ENCODE peak calls at places on chromosomes 3 and 15, in six cellular contexts. K is pancreas, C is endodermal cell, B is tibial nerve, T is ovary, E is brain microvascular endothelial cell. L is an unnamed sample.

GRCh38 chr3:39810647-39811161 is 1.3 kb downstream of the MYRIP start:
- DNase-seq in K (no peak), C (peak), B (no peak), T (no peak), E (no peak), L (no peak)

GRCh38 chr15:87792250-87793030 is 464.1 kb downstream of the NTRK3 start:
- DNase-seq in K (no peak), C (no peak), B (no peak), T (no peak), E (no peak), L (no peak)

GRCh38 chr3:129867506-129868124 is 25.9 kb downstream of the TMCC1 start:
- DNase-seq in K (no peak), C (no peak), B (no peak), T (no peak), E (no peak), L (no peak)

GRCh38 chr3:116440196-116440595 is 5.1 kb downstream of the LSAMP start:
- DNase-seq in K (no peak), C (no peak), B (no peak), T (no peak), E (peak), L (no peak)

GRCh38 chr3:32406481-32407408 is 15.1 kb downstream of the CMTM7 start:
- DNase-seq in K (no peak), C (no peak), B (no peak), T (no peak), E (no peak), L (no peak)

GRCh38 chr15:89112341-89112971 is 24.2 kb downstream of the ABHD2 start:
- DNase-seq in K (peak), C (no peak), B (no peak), T (no peak), E (no peak), L (no peak)

GRCh38 chr15:48671381-48672022 is 26.0 kb upstream of the FBN1 start:
- DNase-seq in K (peak), C (no peak), B (peak), T (peak), E (peak), L (no peak)

GRCh38 chr3:31423522-31423921 is 109.2 kb upstream of the STT3B start:
- DNase-seq in K (no peak), C (no peak), B (no peak), T (peak), E (peak), L (no peak)

GRCh38 chr3:170244566-170244965 is 22.3 kb downstream of the PRKCI start:
- DNase-seq in K (no peak), C (no peak), B (no peak), T (no peak), E (no peak), L (no peak)

GRCh38 chr3:126442099-126442848 is 33.4 kb downstream of the ZXDC start:
- DNase-seq in K (peak), C (peak), B (no peak), T (peak), E (no peak), L (peak)

GRCh38 chr3:4825572-4826236 is 153.5 kb upstream of the BHLHE40 start:
- DNase-seq in K (no peak), C (peak), B (no peak), T (no peak), E (no peak), L (peak)

GRCh38 chr3:25589104-25589782 is 75.5 kb downstream of the TOP2B start:
- DNase-seq in K (no peak), C (no peak), B (no peak), T (no peak), E (no peak), L (no peak)

GRCh38 chr3:175410251-175410650 is 551.1 kb downstream of the NAALADL2 start:
- DNase-seq in K (no peak), C (no peak), B (no peak), T (no peak), E (no peak), L (no peak)

GRCh38 chr3:129549006-129549800 is 6.2 kb downstream of the H1-8 start:
- DNase-seq in K (no peak), C (no peak), B (no peak), T (no peak), E (no peak), L (no peak)

GRCh38 chr3:52570076-52570475 is 33.7 kb downstream of the UQCC5 start:
- DNase-seq in K (no peak), C (no peak), B (no peak), T (no peak), E (peak), L (no peak)

GRCh38 chr3:150443331-150443741 is 35.2 kb downstream of the TSC22D2 start:
- DNase-seq in K (no peak), C (no peak), B (no peak), T (no peak), E (peak), L (no peak)

GRCh38 chr3:192090586-192090985 is 629.6 kb downstream of the PYDC2 start:
- DNase-seq in K (no peak), C (peak), B (no peak), T (no peak), E (no peak), L (no peak)

GRCh38 chr3:126467611-126467955 is 8.1 kb downstream of the ZXDC start:
- DNase-seq in K (no peak), C (peak), B (no peak), T (peak), E (no peak), L (peak)

GRCh38 chr3:145882416-145882815 is 278.6 kb downstream of the PLOD2 start:
- DNase-seq in K (no peak), C (no peak), B (no peak), T (no peak), E (peak), L (no peak)

GRCh38 chr15:43134157-43134637 is 811 bp downstream of the TMEM62 start:
- DNase-seq in K (no peak), C (peak), B (no peak), T (no peak), E (no peak), L (no peak)

GRCh38 chr15:52255008-52255407 is 40.6 kb downstream of the MYO5C start:
- DNase-seq in K (no peak), C (no peak), B (no peak), T (no peak), E (peak), L (no peak)

GRCh38 chr3:65793495-65794200 is 245.1 kb downstream of the MAGI1 start:
- DNase-seq in K (no peak), C (no peak), B (no peak), T (no peak), E (no peak), L (no peak)

GRCh38 chr15:36693644-36694043 is 114.2 kb downstream of the CDIN1 start:
- DNase-seq in K (no peak), C (no peak), B (no peak), T (no peak), E (no peak), L (no peak)

GRCh38 chr3:71078723-71079525 is 504.6 kb downstream of the FOXP1 start:
- DNase-seq in K (no peak), C (no peak), B (no peak), T (no peak), E (no peak), L (no peak)

GRCh38 chr3:69647710-69648109 is 91.6 kb upstream of the MITF start:
- DNase-seq in K (no peak), C (no peak), B (no peak), T (no peak), E (peak), L (no peak)

GRCh38 chr3:9767418-9767817 is 2.3 kb downstream of the CAMK1 start:
- DNase-seq in K (no peak), C (no peak), B (no peak), T (no peak), E (no peak), L (no peak)

GRCh38 chr3:4996771-4997291 is 17.6 kb downstream of the BHLHE40 start:
- DNase-seq in K (no peak), C (peak), B (no peak), T (no peak), E (no peak), L (no peak)

GRCh38 chr3:156666073-156666472 is 8.3 kb upstream of the TIPARP start:
- DNase-seq in K (no peak), C (no peak), B (no peak), T (no peak), E (no peak), L (no peak)

GRCh38 chr3:195886181-195887141 is 21.9 kb downstream of the TNK2 start:
- DNase-seq in K (no peak), C (no peak), B (no peak), T (no peak), E (no peak), L (no peak)

GRCh38 chr3:124818398-124819150 is 68.6 kb downstream of the ITGB5 start:
- DNase-seq in K (no peak), C (no peak), B (no peak), T (no peak), E (no peak), L (no peak)

GRCh38 chr3:37974121-37974927 is 16.3 kb upstream of the VILL start:
- DNase-seq in K (peak), C (peak), B (no peak), T (peak), E (peak), L (peak)

GRCh38 chr3:174931473-174931872 is 72.3 kb downstream of the NAALADL2 start:
- DNase-seq in K (no peak), C (no peak), B (no peak), T (no peak), E (no peak), L (no peak)

GRCh38 chr15:34753236-34753894 is 1.4 kb downstream of the GJD2 start:
- DNase-seq in K (peak), C (peak), B (no peak), T (no peak), E (peak), L (no peak)

GRCh38 chr3:111733154-111733553 is 125.9 kb upstream of the PHLDB2 start:
- DNase-seq in K (peak), C (no peak), B (no peak), T (no peak), E (no peak), L (no peak)

GRCh38 chr3:49906004-49906860 is 2.6 kb upstream of the MST1R start:
- DNase-seq in K (peak), C (peak), B (no peak), T (peak), E (peak), L (peak)

GRCh38 chr3:53196575-53197407 is 35.8 kb downstream of the PRKCD start:
- DNase-seq in K (no peak), C (peak), B (no peak), T (no peak), E (peak), L (no peak)

DNA sequence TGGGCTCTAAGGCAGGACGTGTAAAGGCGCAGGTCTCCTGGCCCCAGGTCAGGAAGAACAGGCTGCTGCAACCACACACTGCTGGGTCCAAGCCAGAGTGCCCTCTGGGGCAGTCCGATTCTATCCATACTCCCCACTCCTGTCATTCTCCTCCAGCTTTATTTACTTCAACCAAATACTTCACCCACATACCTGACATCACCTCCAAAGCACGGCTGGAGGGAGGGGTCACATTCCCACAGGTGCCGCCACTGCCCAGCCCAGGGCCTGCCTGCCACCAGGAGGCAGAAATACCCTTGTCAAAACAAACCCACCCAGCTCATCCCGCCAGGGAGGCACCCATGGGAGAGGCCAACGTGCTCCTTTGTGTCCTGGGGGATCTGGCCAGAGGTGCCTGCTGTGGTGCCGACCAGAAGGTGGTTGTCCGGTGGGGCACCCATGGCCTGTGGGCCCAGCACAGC is 100.4 kb downstream of the DAPK2 start:
- DNase-seq in K (peak), C (peak), B (no peak), T (no peak), E (no peak), L (peak)
- TF ChIP-seq CTCF in K (no peak), C (no peak), B (no peak), T (no peak), E (no peak), L (peak)

GRCh38 chr3:135994708-135995335 is 29.3 kb downstream of the PPP2R3A start:
- DNase-seq in K (no peak), C (no peak), B (no peak), T (no peak), E (no peak), L (no peak)

GRCh38 chr3:135990903-135991302 is 25.4 kb downstream of the PPP2R3A start:
- DNase-seq in K (no peak), C (no peak), B (no peak), T (no peak), E (no peak), L (no peak)

GRCh38 chr3:135989247-135989646 is 23.7 kb downstream of the PPP2R3A start:
- DNase-seq in K (no peak), C (no peak), B (no peak), T (no peak), E (no peak), L (no peak)

GRCh38 chr3:135991621-135992020 is 26.1 kb downstream of the PPP2R3A start:
- DNase-seq in K (no peak), C (no peak), B (no peak), T (no peak), E (no peak), L (no peak)

GRCh38 chr3:135992072-135992471 is 26.5 kb downstream of the PPP2R3A start:
- DNase-seq in K (no peak), C (no peak), B (no peak), T (no peak), E (peak), L (no peak)
- H3K27ac ChIP-seq in K (no peak), C (no peak), B (no peak), T (no peak), E (no peak), L (no peak)

GRCh38 chr3:43785551-43785950 is 94.8 kb downstream of the ABHD5 start:
- DNase-seq in K (no peak), C (no peak), B (no peak), T (no peak), E (no peak), L (no peak)
- TF ChIP-seq CTCF in K (no peak), C (no peak), B (no peak), T (no peak), E (no peak), L (no peak)

DNA sequence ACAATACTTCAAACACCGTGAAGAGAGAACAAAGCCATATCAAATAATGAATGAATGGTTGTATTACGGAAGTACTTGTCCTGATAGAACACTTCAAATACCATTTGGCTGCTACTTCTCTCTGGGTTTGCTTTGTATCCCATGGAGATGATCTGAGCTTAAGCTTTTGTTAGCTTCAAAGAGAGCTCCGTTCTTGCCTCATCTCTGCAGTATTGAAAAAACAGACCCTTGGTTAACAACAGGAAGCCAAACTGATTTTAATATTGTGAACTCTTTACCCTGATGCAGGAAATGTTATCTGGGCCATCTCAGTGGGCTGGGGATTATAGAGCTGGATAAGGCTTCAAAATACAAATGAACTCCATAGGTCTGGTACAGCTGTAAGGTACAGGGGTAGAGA is 101.0 kb downstream of the CHL1 start:
- DNase-seq in K (no peak), C (no peak), B (no peak), T (no peak), E (no peak), L (no peak)
- H3K27ac ChIP-seq in K (no peak), C (no peak), B (no peak), T (no peak), E (no peak), L (no peak)

GRCh38 chr3:18444597-18445420 is 19.7 kb upstream of the SATB1 start:
- DNase-seq in K (peak), C (peak), B (peak), T (peak), E (no peak), L (peak)
- TF ChIP-seq CTCF in K (no peak), C (peak), B (peak), T (no peak), E (peak), L (no peak)

GRCh38 chr15:66014639-66015182 is 145.4 kb downstream of the RAB11A start:
- DNase-seq in K (no peak), C (no peak), B (no peak), T (no peak), E (no peak), L (no peak)
- H3K27ac ChIP-seq in K (no peak), C (no peak), B (no peak), T (no peak), E (no peak), L (no peak)

DNA sequence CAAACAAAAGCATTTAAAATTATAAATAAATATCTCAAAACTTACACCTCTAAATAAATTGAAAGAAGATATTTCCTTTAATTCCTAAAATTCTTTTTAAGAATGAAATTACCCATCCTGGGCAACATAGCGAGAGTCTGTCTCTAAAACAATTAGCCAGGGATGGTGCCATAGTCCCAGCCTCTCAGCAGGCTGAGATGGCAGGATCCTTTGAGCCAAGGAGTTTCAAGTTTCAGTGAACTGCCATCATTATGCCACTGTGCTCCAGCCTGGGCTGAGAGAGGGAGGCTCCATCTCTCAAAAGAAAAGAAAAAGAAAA is 25.4 kb downstream of the AADAC start:
- DNase-seq in K (no peak), C (no peak), B (no peak), T (no peak), E (no peak), L (no peak)
- TF ChIP-seq CTCF in K (no peak), C (peak), B (no peak), T (no peak), E (no peak), L (no peak)